ENCODE peak calls at places on chromosome 1, in four cellular contexts. One of them, this sample, is unnamed.

GRCh38 chr1:31517301-31517700 is 59.0 kb upstream of the TINAGL1 start:
- DNase-seq in NCI-H1105 treated with DMSO at 0.1 percent for 48 hours: no peak
- DNase-seq in endothelial cell: no peak
- DNase-seq in T-helper 22 cell: no peak
- DNase-seq in this sample: no peak

GRCh38 chr1:201676061-201676644 is 137.2 kb downstream of the NAV1 start:
- DNase-seq in NCI-H1105 treated with DMSO at 0.1 percent for 48 hours: no peak
- DNase-seq in endothelial cell: no peak
- DNase-seq in T-helper 22 cell: no peak
- DNase-seq in this sample: no peak

GRCh38 chr1:58033311-58033710 is 513.2 kb downstream of the OMA1 start:
- DNase-seq in NCI-H1105 treated with DMSO at 0.1 percent for 48 hours: no peak
- DNase-seq in endothelial cell: no peak
- DNase-seq in T-helper 22 cell: no peak
- DNase-seq in this sample: no peak

GRCh38 chr1:74733616-74734484 is 898 bp downstream of the TYW3 start:
- DNase-seq in NCI-H1105 treated with DMSO at 0.1 percent for 48 hours: peak; percentile 73
- DNase-seq in endothelial cell: peak; percentile 57
- DNase-seq in T-helper 22 cell: no peak
- DNase-seq in this sample: peak; percentile 60

GRCh38 chr1:181175356-181175755 is 86.9 kb downstream of the IER5 start:
- DNase-seq in NCI-H1105 treated with DMSO at 0.1 percent for 48 hours: no peak
- DNase-seq in endothelial cell: no peak
- DNase-seq in T-helper 22 cell: no peak
- DNase-seq in this sample: no peak

GRCh38 chr1:92134331-92134730 is 54.2 kb downstream of the BTBD8 start:
- DNase-seq in NCI-H1105 treated with DMSO at 0.1 percent for 48 hours: no peak
- DNase-seq in endothelial cell: no peak
- DNase-seq in T-helper 22 cell: no peak
- DNase-seq in this sample: no peak

GRCh38 chr1:93630168-93630567 is 51.5 kb downstream of the BCAR3 start:
- DNase-seq in NCI-H1105 treated with DMSO at 0.1 percent for 48 hours: no peak
- DNase-seq in endothelial cell: no peak
- DNase-seq in T-helper 22 cell: no peak
- DNase-seq in this sample: no peak

GRCh38 chr1:162671664-162672415 is 39.6 kb downstream of the DDR2 start:
- DNase-seq in NCI-H1105 treated with DMSO at 0.1 percent for 48 hours: no peak
- DNase-seq in endothelial cell: no peak
- DNase-seq in T-helper 22 cell: no peak
- DNase-seq in this sample: no peak

GRCh38 chr1:206588492-206588891 is 23.8 kb downstream of the EIF2D start:
- DNase-seq in NCI-H1105 treated with DMSO at 0.1 percent for 48 hours: no peak
- DNase-seq in endothelial cell: no peak
- DNase-seq in T-helper 22 cell: no peak
- DNase-seq in this sample: no peak

GRCh38 chr1:246155923-246156322 is 351.2 kb downstream of the SMYD3 start:
- DNase-seq in NCI-H1105 treated with DMSO at 0.1 percent for 48 hours: no peak
- DNase-seq in endothelial cell: no peak
- DNase-seq in T-helper 22 cell: no peak
- DNase-seq in this sample: no peak